ENCODE peak calls at places on chromosomes 11 and 22, in five cellular contexts. G, D, O, W and F are unnamed samples.

GRCh38 chr11:56152333-56152732 is 7.8 kb downstream of the OR8K5 start:
- DNase-seq in G (no peak), D (no peak), O (no peak), W (no peak), F (no peak)

GRCh38 chr11:65871811-65872548 is 620 bp downstream of the EFEMP2 start:
- DNase-seq in D (no peak), G (no peak), W (no peak), O (peak), F (no peak)

GRCh38 chr22:22061085-22062077 is 78.8 kb upstream of the TOP3B start:
- DNase-seq in O (no peak), D (no peak), G (no peak), W (peak), F (peak)

GRCh38 chr11:114821626-114822025 is 143.3 kb downstream of the NXPE2 start:
- DNase-seq in W (no peak), G (peak), O (peak), D (no peak), F (no peak)

GRCh38 chr22:44360686-44361381 is 48.1 kb upstream of the SHISAL1 start:
- DNase-seq in O (peak), D (peak), G (no peak), W (peak), F (peak)

GRCh38 chr11:134126197-134126822 is 57.4 kb downstream of the JAM3 start:
- DNase-seq in D (no peak), O (peak), W (peak), G (peak), F (no peak)

GRCh38 chr11:65862191-65862735 is 2.0 kb downstream of the MUS81 start:
- DNase-seq in G (no peak), O (no peak), W (no peak), D (no peak), F (peak)

GRCh38 chr11:98657711-98658110 is 363.0 kb upstream of the CNTN5 start:
- DNase-seq in D (no peak), W (no peak), G (no peak), O (no peak), F (no peak)

GRCh38 chr11:22699388-22699787 is 33.0 kb downstream of the GAS2 start:
- DNase-seq in G (no peak), W (no peak), O (no peak), D (no peak), F (no peak)

GRCh38 chr22:27585141-27585540 is 216.4 kb downstream of the MN1 start:
- DNase-seq in W (no peak), D (no peak), O (no peak), G (no peak), F (no peak)